ENCODE peak calls at places on chromosomes 4 and X, in eight cellular contexts. U, Y, C, P, K, V, W and I are unnamed samples.

GRCh38 chr4:150510176-150510875 is 71.6 kb upstream of the MAB21L2 start:
- DNase-seq in U (peak), Y (no peak), C (no peak), P (no peak), K (peak), V (no peak), W (peak), I (no peak)

GRCh38 chrX:40832723-40833122 is 97.4 kb upstream of the MED14 start:
- DNase-seq in U (no peak), Y (no peak), C (no peak), P (no peak), K (no peak), V (no peak), W (no peak), I (no peak)

GRCh38 chr4:3361896-3362295 is 69.1 kb downstream of the RGS12 start:
- DNase-seq in U (no peak), Y (no peak), C (no peak), P (no peak), K (no peak), V (no peak), W (no peak), I (no peak)

GRCh38 chrX:130171446-130172126 is at the start of gene RAB33A:
- DNase-seq in U (peak), Y (peak), C (peak), P (peak), K (no peak), V (no peak), W (no peak), I (peak)

GRCh38 chr4:52573551-52573950 is 85.5 kb downstream of the USP46 start:
- DNase-seq in U (no peak), Y (no peak), C (no peak), P (no peak), K (no peak), V (no peak), W (no peak), I (no peak)

GRCh38 chr4:140251566-140251965 is 97.6 kb upstream of the MAML3 start:
- DNase-seq in U (no peak), Y (no peak), C (no peak), P (no peak), K (no peak), V (no peak), W (no peak), I (no peak)

GRCh38 chr4:1463088-1463926 is 57.1 kb upstream of the NKX1-1 start:
- DNase-seq in U (peak), Y (no peak), C (no peak), P (no peak), K (no peak), V (no peak), W (no peak), I (no peak)

GRCh38 chr4:158020175-158020574 is 152.7 kb downstream of the GASK1B start:
- DNase-seq in U (peak), Y (peak), C (peak), P (no peak), K (peak), V (no peak), W (peak), I (no peak)

GRCh38 chr4:109730294-109731051 is 603 bp upstream of the PLA2G12A start:
- DNase-seq in U (peak), Y (peak), C (peak), P (no peak), K (peak), V (peak), W (peak), I (no peak)

GRCh38 chrX:16469870-16470269 is 180.1 kb upstream of the S100G start:
- DNase-seq in U (no peak), Y (no peak), C (no peak), P (no peak), K (no peak), V (peak), W (no peak), I (no peak)